ENCODE peak calls at places on chromosomes 6 and 20, in six cellular contexts. J is activated T-cell treated with anti-CD3 and anti-CD28 coated beads, Interleukin-2, amount 50 U/mL, for 72 hours; Y is T-cell; V is B cell; M is choroid plexus epithelial cell; H is GDM1. W is an unnamed sample.

GRCh38 chr6:138044458-138044857 is 62.8 kb downstream of the PERP start:
- DNase-seq in J (no peak), Y (no peak), V (no peak), M (no peak), H (no peak), W (no peak)

GRCh38 chr6:14706378-14706929 is 539.4 kb upstream of the JARID2 start:
- DNase-seq in J (peak), Y (no peak), V (no peak), M (peak), H (no peak), W (peak)

GRCh38 chr6:126657556-126658129 is 317.7 kb downstream of the CENPW start:
- DNase-seq in J (no peak), Y (no peak), V (no peak), M (peak), H (no peak), W (peak)

GRCh38 chr20:48260370-48260769 is 475.1 kb upstream of the SULF2 start:
- DNase-seq in J (no peak), Y (no peak), V (no peak), M (no peak), H (no peak), W (no peak)

GRCh38 chr6:106546322-106547052 is 82.8 kb downstream of the RTN4IP1 start:
- DNase-seq in J (peak), Y (no peak), V (no peak), M (peak), H (no peak), W (peak)

GRCh38 chr6:166608819-166609218 is 18.2 kb downstream of the RPS6KA2 start:
- DNase-seq in J (no peak), Y (no peak), V (no peak), M (no peak), H (no peak), W (peak)

GRCh38 chr6:168968228-168968627 is 285.4 kb downstream of the THBS2 start:
- DNase-seq in J (no peak), Y (no peak), V (no peak), M (peak), H (no peak), W (peak)

GRCh38 chr6:111024661-111025060 is 42.8 kb downstream of the RPF2 start:
- DNase-seq in J (no peak), Y (no peak), V (no peak), M (peak), H (no peak), W (no peak)

GRCh38 chr20:25044660-25045342 is 13.1 kb downstream of the ACSS1 start:
- DNase-seq in J (no peak), Y (no peak), V (no peak), M (no peak), H (no peak), W (no peak)

GRCh38 chr20:36728986-36729385 is 16.9 kb downstream of the NDRG3 start:
- DNase-seq in J (peak), Y (no peak), V (no peak), M (peak), H (peak), W (no peak)

GRCh38 chr6:30100585-30101422 is 12.1 kb downstream of the TRIM31 start:
- DNase-seq in J (peak), Y (peak), V (peak), M (no peak), H (peak), W (peak)

GRCh38 chr6:28981391-28981832 is 23.7 kb downstream of the ZNF311 start:
- DNase-seq in J (peak), Y (peak), V (peak), M (peak), H (peak), W (peak)

GRCh38 chr6:90496191-90496590 is 90.7 kb downstream of the MAP3K7 start:
- DNase-seq in J (no peak), Y (no peak), V (no peak), M (no peak), H (no peak), W (no peak)

GRCh38 chr20:17504326-17504897 is 26.8 kb downstream of the BFSP1 start:
- DNase-seq in J (peak), Y (peak), V (no peak), M (no peak), H (no peak), W (peak)

GRCh38 chr6:36130672-36131516 is 581 bp downstream of the MAPK13 start:
- DNase-seq in J (peak), Y (peak), V (peak), M (peak), H (no peak), W (peak)

GRCh38 chr6:66935612-66936011 is 1228.6 kb upstream of the EYS start:
- DNase-seq in J (no peak), Y (no peak), V (no peak), M (no peak), H (no peak), W (no peak)

GRCh38 chr6:98824163-98824906 is 10.0 kb upstream of the POU3F2 start:
- DNase-seq in J (no peak), Y (no peak), V (no peak), M (no peak), H (no peak), W (no peak)

GRCh38 chr20:32945710-32946221 is 58.5 kb downstream of the SUN5 start:
- DNase-seq in J (peak), Y (no peak), V (no peak), M (peak), H (no peak), W (peak)

GRCh38 chr6:46888031-46888430 is 33.7 kb downstream of the ADGRF5 start:
- DNase-seq in J (no peak), Y (no peak), V (no peak), M (peak), H (no peak), W (no peak)

GRCh38 chr20:61809006-61809770 is 256.5 kb downstream of the TAF4 start:
- DNase-seq in J (no peak), Y (no peak), V (no peak), M (no peak), H (no peak), W (no peak)

GRCh38 chr6:44715188-44715587 is 327.7 kb downstream of the CDC5L start:
- DNase-seq in J (no peak), Y (no peak), V (no peak), M (no peak), H (no peak), W (peak)

GRCh38 chr20:34240698-34241615 is at the start of gene ASIP:
- DNase-seq in J (no peak), Y (no peak), V (peak), M (no peak), H (no peak), W (no peak)

GRCh38 chr6:100257661-100258395 is 206.9 kb downstream of the SIM1 start:
- DNase-seq in J (no peak), Y (no peak), V (peak), M (peak), H (no peak), W (peak)

GRCh38 chr20:41205313-41205712 is 68.0 kb downstream of the PLCG1 start:
- DNase-seq in J (no peak), Y (no peak), V (no peak), M (no peak), H (no peak), W (no peak)

GRCh38 chr20:59751075-59751711 is 146.9 kb downstream of the PHACTR3 start:
- DNase-seq in J (peak), Y (no peak), V (no peak), M (peak), H (peak), W (peak)

GRCh38 chr6:52503344-52503747 is 73.5 kb downstream of the TRAM2 start:
- DNase-seq in J (no peak), Y (no peak), V (no peak), M (no peak), H (no peak), W (no peak)

GRCh38 chr6:53566755-53567154 is 21.9 kb upstream of the GCLC start:
- DNase-seq in J (no peak), Y (no peak), V (no peak), M (no peak), H (no peak), W (no peak)

GRCh38 chr6:62345446-62345845 is 59.4 kb upstream of the KHDRBS2 start:
- DNase-seq in J (no peak), Y (no peak), V (no peak), M (no peak), H (no peak), W (no peak)

GRCh38 chr6:27810768-27811298 is 101.4 kb downstream of the OR2B2 start:
- DNase-seq in J (no peak), Y (no peak), V (no peak), M (no peak), H (no peak), W (no peak)

GRCh38 chr20:6525447-6526303 is 241.8 kb upstream of the BMP2 start:
- DNase-seq in J (no peak), Y (no peak), V (no peak), M (peak), H (no peak), W (no peak)

GRCh38 chr6:122364084-122364483 is 35.4 kb upstream of the HSF2 start:
- DNase-seq in J (no peak), Y (no peak), V (no peak), M (no peak), H (no peak), W (no peak)